ENCODE peak calls at places on chromosomes 12 and 14, in nine cellular contexts. C is nephron progenitor cell; V is ovary; X is lower leg skin; S is esophagus muscularis mucosa; P is HCT116; L is CD4-positive, alpha-beta T cell; N is left lung; Q is A549. D is an unnamed sample.

GRCh38 chr12:57897296-57897974 is 43.9 kb upstream of the ATP23 start:
- DNase-seq in C (no peak), V (peak), X (no peak), S (no peak), P (no peak), L (no peak), N (no peak), Q (no peak), D (no peak)

GRCh38 chr14:67335781-67336180 is 23.8 kb downstream of the ATP6V1D start:
- DNase-seq in C (no peak), V (no peak), X (no peak), S (no peak), P (peak), L (no peak), N (no peak), Q (peak), D (no peak)

GRCh38 chr14:52464175-52464574 is 88.1 kb downstream of the TXNDC16 start:
- DNase-seq in C (no peak), V (no peak), X (no peak), S (no peak), P (no peak), L (no peak), N (no peak), Q (no peak), D (no peak)

GRCh38 chr14:81211844-81212243 is 8.9 kb downstream of the GTF2A1 start:
- DNase-seq in C (no peak), V (no peak), X (no peak), S (no peak), P (no peak), L (no peak), N (no peak), Q (no peak), D (no peak)

GRCh38 chr14:90693413-90693812 is 122.8 kb downstream of the TTC7B start:
- DNase-seq in C (no peak), V (no peak), X (no peak), S (no peak), P (no peak), L (no peak), N (no peak), Q (no peak), D (no peak)

GRCh38 chr12:24617471-24617870 is 331.4 kb downstream of the BCAT1 start:
- DNase-seq in C (no peak), V (no peak), X (no peak), S (no peak), P (no peak), L (no peak), N (no peak), Q (no peak), D (no peak)

GRCh38 chr12:106329231-106329985 is 26.9 kb downstream of the TCP11L2 start:
- DNase-seq in C (no peak), V (no peak), X (no peak), S (no peak), P (no peak), L (no peak), N (no peak), Q (no peak), D (no peak)

GRCh38 chr12:58537278-58537677 is 383.0 kb downstream of the LRIG3 start:
- DNase-seq in C (no peak), V (no peak), X (no peak), S (no peak), P (no peak), L (no peak), N (no peak), Q (no peak), D (no peak)

GRCh38 chr14:104871656-104872468 is 6.8 kb downstream of the CEP170B start:
- DNase-seq in C (no peak), V (no peak), X (no peak), S (no peak), P (no peak), L (no peak), N (peak), Q (no peak), D (no peak)

GRCh38 chr12:56377310-56377988 is 14.8 kb upstream of the APOF start:
- DNase-seq in C (no peak), V (no peak), X (no peak), S (no peak), P (peak), L (no peak), N (no peak), Q (no peak), D (no peak)

GRCh38 chr12:113435367-113435766 is 13.2 kb downstream of the SDSL start:
- DNase-seq in C (no peak), V (no peak), X (no peak), S (no peak), P (no peak), L (no peak), N (no peak), Q (no peak), D (no peak)

GRCh38 chr12:46265102-46265501 is 3.7 kb downstream of the SLC38A1 start:
- DNase-seq in C (no peak), V (no peak), X (no peak), S (no peak), P (no peak), L (no peak), N (no peak), Q (no peak), D (no peak)

GRCh38 chr12:82874935-82875334 is 188.2 kb downstream of the TMTC2 start:
- DNase-seq in C (no peak), V (no peak), X (no peak), S (no peak), P (no peak), L (no peak), N (no peak), Q (no peak), D (no peak)

GRCh38 chr12:119328111-119328510 is 6.4 kb upstream of the CCDC60 start:
- DNase-seq in C (peak), V (no peak), X (no peak), S (no peak), P (peak), L (no peak), N (no peak), Q (peak), D (no peak)

GRCh38 chr14:64841121-64841611 is 38.5 kb downstream of the SPTB start:
- DNase-seq in C (peak), V (no peak), X (peak), S (no peak), P (peak), L (no peak), N (no peak), Q (peak), D (no peak)

GRCh38 chr14:73785834-73786631 is 65.6 kb upstream of the PTGR2 start:
- DNase-seq in C (peak), V (peak), X (peak), S (peak), P (peak), L (peak), N (peak), Q (peak), D (peak)
- TF ChIP-seq CTCF in C (no peak), V (peak), X (no peak), S (no peak), P (no peak), L (no peak), N (no peak), Q (no peak), D (peak)

DNA sequence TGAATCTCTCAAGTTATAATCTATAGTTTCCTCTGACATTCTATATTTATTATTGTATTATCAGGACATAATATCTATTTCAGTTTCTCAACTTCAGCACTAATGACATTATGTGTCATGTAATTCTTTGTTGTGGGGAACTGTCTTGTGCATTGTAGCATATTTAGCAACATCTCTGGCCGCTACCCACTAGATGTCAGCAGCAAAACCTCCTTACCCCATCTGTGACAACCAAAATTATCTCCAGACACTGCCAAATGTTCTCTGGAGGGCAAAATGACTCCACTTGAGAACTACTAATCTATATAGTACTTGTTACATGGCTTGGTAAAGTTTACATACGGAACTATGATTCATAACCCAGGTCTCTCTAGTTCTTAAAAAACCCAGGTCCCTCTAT is 110.2 kb downstream of the RASSF9 start:
- DNase-seq in C (no peak), V (no peak), X (no peak), S (no peak), P (no peak), L (no peak), N (no peak), Q (no peak), D (no peak)
- TF ChIP-seq CTCF in C (no peak), V (no peak), X (no peak), S (no peak), P (no peak), L (no peak), N (no peak), Q (no peak), D (no peak)

GRCh38 chr12:11031307-11031706 is at the start of gene TAS2R31:
- DNase-seq in C (no peak), V (no peak), X (no peak), S (no peak), P (no peak), L (no peak), N (no peak), Q (no peak), D (no peak)

GRCh38 chr12:11022520-11022919 is at the start of gene TAS2R19:
- DNase-seq in C (no peak), V (no peak), X (no peak), S (no peak), P (no peak), L (no peak), N (no peak), Q (no peak), D (no peak)

GRCh38 chr12:11023387-11023786 is 967 bp upstream of the TAS2R19 start:
- DNase-seq in C (no peak), V (no peak), X (no peak), S (no peak), P (no peak), L (no peak), N (no peak), Q (no peak), D (no peak)

DNA sequence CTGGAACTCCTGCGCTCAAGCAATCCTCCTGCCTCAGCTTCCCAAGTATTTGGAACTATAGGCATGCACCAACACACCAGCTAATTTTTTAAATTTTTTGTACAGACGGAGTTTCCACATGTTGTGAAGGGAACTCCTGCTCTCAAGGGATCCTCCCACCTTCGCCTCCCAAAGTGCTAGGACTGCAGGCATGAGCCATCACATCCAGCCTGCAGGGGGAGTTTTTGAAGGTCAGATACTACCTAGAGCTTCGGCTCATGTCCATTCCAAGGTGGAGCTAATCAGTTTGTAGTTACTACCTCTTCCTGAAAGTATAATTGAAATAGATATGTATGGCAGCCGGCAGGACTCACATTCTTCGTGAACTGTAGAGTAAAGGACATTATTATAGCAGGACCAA is 3.7 kb upstream of the TAS2R19 start:
- DNase-seq in C (no peak), V (no peak), X (no peak), S (no peak), P (no peak), L (no peak), N (no peak), Q (no peak), D (no peak)
- TF ChIP-seq CTCF in C (no peak), V (no peak), X (no peak), S (no peak), P (peak), L (no peak), N (no peak), Q (no peak), D (no peak)

GRCh38 chr14:38721822-38722431 is 381.1 kb downstream of the SEC23A start:
- DNase-seq in C (peak), V (no peak), X (no peak), S (no peak), P (peak), L (no peak), N (no peak), Q (peak), D (no peak)

GRCh38 chr14:38724621-38725020 is 378.4 kb downstream of the SEC23A start:
- DNase-seq in C (no peak), V (no peak), X (no peak), S (no peak), P (no peak), L (no peak), N (no peak), Q (no peak), D (no peak)

GRCh38 chr14:38718519-38718918 is 384.5 kb downstream of the SEC23A start:
- DNase-seq in C (no peak), V (no peak), X (no peak), S (no peak), P (no peak), L (no peak), N (no peak), Q (no peak), D (no peak)

GRCh38 chr14:38723954-38724353 is 379.1 kb downstream of the SEC23A start:
- DNase-seq in C (peak), V (no peak), X (no peak), S (no peak), P (no peak), L (no peak), N (no peak), Q (no peak), D (no peak)

DNA sequence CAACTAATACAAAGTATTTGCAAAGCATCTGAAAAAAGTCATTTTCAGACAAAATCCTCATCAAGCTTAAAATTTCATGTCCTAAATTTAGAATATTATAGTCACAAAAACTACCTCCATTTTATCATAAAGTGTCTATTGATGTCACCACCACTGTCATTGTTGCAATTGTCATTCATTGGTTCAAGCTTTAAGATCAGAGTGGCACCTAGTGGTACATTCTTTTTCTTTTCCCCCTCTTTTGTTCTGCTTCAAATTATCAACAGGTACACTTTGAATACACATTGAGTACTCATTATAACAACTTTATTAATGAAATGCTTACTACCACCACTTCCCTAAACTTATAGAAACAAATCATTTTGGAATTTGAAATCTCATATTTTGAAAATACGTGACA is 379.8 kb downstream of the SEC23A start:
- DNase-seq in C (no peak), V (no peak), X (no peak), S (no peak), P (no peak), L (no peak), N (no peak), Q (no peak), D (no peak)
- TF ChIP-seq CTCF in C (no peak), V (no peak), X (no peak), S (no peak), P (peak), L (no peak), N (no peak), Q (no peak), D (no peak)

GRCh38 chr14:50954811-50955372 is 10.6 kb upstream of the PYGL start:
- DNase-seq in C (no peak), V (no peak), X (no peak), S (no peak), P (peak), L (no peak), N (no peak), Q (peak), D (no peak)
- TF ChIP-seq CTCF in C (peak), V (peak), X (no peak), S (peak), P (peak), L (peak), N (peak), Q (peak), D (peak)

DNA sequence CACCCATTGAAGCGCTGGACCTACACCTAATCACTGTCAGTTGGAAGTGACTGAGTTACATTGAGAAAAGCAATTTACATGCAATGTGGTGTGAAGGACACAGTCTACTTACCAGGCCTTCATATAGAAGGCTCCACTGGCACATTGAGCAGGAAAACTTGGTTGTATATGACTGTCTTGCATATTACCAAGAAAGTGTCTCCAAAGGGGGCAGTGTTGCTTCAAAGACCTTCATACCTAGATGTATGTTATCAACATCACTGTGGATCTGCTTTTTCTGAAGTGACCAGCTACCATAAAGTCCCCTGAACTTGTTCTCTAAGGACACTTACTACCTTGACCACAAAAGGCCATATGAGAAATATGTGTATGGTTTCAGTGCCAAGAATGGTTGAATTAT is 64.1 kb downstream of the NELL2 start:
- DNase-seq in C (no peak), V (no peak), X (no peak), S (no peak), P (peak), L (no peak), N (no peak), Q (no peak), D (no peak)
- TF ChIP-seq CTCF in C (no peak), V (no peak), X (no peak), S (no peak), P (peak), L (peak), N (no peak), Q (no peak), D (no peak)

GRCh38 chr12:4355150-4355842 is 24.2 kb downstream of the FGF23 start:
- DNase-seq in C (no peak), V (no peak), X (no peak), S (no peak), P (no peak), L (no peak), N (no peak), Q (no peak), D (no peak)

GRCh38 chr12:4353785-4354208 is 25.7 kb downstream of the FGF23 start:
- DNase-seq in C (peak), V (no peak), X (no peak), S (no peak), P (no peak), L (peak), N (no peak), Q (no peak), D (no peak)

GRCh38 chr12:4355843-4356327 is 23.6 kb downstream of the FGF23 start:
- DNase-seq in C (peak), V (no peak), X (no peak), S (no peak), P (peak), L (peak), N (peak), Q (no peak), D (peak)
- TF ChIP-seq CTCF in C (peak), V (no peak), X (no peak), S (no peak), P (peak), L (peak), N (peak), Q (peak), D (peak)

DNA sequence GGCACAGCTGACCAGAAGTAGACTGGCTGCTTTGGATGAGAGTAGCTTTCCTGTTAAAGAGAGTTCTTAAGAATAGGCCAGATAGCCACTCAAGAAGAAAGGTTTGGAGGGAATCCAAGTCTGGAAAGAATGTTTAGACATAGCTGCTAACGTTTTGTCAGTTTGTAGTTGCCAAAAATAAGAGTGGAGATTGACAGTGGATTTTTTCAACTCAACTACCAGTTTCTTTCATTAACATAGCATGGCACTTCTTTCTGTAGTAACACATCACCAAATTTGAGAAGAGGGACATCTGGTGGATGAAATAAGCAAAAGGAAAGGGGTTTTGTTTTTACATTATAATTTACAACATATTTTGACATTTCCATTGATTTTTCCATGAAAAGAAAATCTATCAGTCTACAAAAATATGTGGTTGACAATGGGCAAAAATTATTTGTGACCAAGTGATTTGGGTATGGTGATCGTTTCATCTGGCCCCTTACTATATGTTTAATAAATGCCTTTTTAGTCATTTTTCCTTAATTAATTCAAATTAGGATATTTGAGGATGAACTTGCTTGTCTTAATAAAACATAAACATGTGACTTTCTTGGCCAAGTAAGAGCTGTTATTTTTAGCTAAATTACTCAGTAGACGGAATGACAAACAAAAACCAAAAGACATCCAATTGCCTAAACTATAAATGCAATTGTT is 71.1 kb downstream of the PTPRR start:
- DNase-seq in C (no peak), V (no peak), X (no peak), S (no peak), P (peak), L (no peak), N (no peak), Q (peak), D (no peak)
- TF ChIP-seq CTCF in C (peak), V (no peak), X (no peak), S (no peak), P (peak), L (no peak), N (peak), Q (peak), D (no peak)

GRCh38 chr12:69241444-69242092 is 2.2 kb downstream of the CPSF6 start:
- DNase-seq in C (no peak), V (no peak), X (no peak), S (no peak), P (no peak), L (no peak), N (no peak), Q (no peak), D (no peak)
- TF ChIP-seq CTCF in C (no peak), V (no peak), X (no peak), S (no peak), P (no peak), L (no peak), N (no peak), Q (no peak), D (no peak)

GRCh38 chr12:124442281-124442680 is 125.1 kb downstream of the NCOR2 start:
- DNase-seq in C (no peak), V (no peak), X (no peak), S (no peak), P (no peak), L (no peak), N (peak), Q (no peak), D (no peak)
- TF ChIP-seq CTCF in C (no peak), V (no peak), X (no peak), S (no peak), P (no peak), L (no peak), N (no peak), Q (no peak), D (no peak)

D was measured in CD14-positive monocyte.